ENCODE peak calls at places on chromosomes 3 and 15, in seven cellular contexts. Z, A, K, F, S, X and N are unnamed samples.

GRCh38 chr3:30518872-30519271 is 87.5 kb upstream of the TGFBR2 start:
- DNase-seq in Z (no peak), A (no peak), S (no peak), X (no peak), K (no peak), F (no peak), N (no peak)

GRCh38 chr15:75208501-75209288 is 7.0 kb downstream of the C15orf39 start:
- DNase-seq in Z (no peak), K (no peak), X (no peak), S (no peak), F (no peak), A (no peak), N (no peak)

GRCh38 chr15:85542895-85543331 is 162.5 kb downstream of the AKAP13 start:
- DNase-seq in X (no peak), Z (no peak), A (no peak), K (no peak), S (no peak), F (no peak), N (peak)

GRCh38 chr15:51828621-51829359 is 663 bp upstream of the TMOD3 start:
- DNase-seq in K (no peak), Z (no peak), A (no peak), F (no peak), S (no peak), X (peak), N (no peak)

GRCh38 chr15:38593523-38593922 is 28.9 kb upstream of the RASGRP1 start:
- DNase-seq in X (peak), F (no peak), K (no peak), S (no peak), A (no peak), Z (no peak), N (no peak)

GRCh38 chr15:69762373-69763148 is 309.9 kb downstream of the RPLP1 start:
- DNase-seq in F (no peak), K (no peak), S (no peak), X (no peak), Z (peak), A (no peak), N (no peak)

GRCh38 chr15:33154366-33155166 is 39.9 kb downstream of the FMN1 start:
- DNase-seq in S (no peak), F (no peak), Z (no peak), A (peak), K (no peak), X (no peak), N (no peak)

GRCh38 chr15:66619152-66619903 is 53.5 kb upstream of the LCTL start:
- DNase-seq in S (peak), F (peak), Z (peak), A (peak), X (peak), K (peak), N (peak)

GRCh38 chr15:95663156-95663831 is 667.2 kb upstream of the NR2F2 start:
- DNase-seq in F (no peak), X (no peak), S (no peak), A (no peak), Z (no peak), K (no peak), N (no peak)

GRCh38 chr3:72157782-72158638 is 373.1 kb upstream of the PROK2 start:
- DNase-seq in F (peak), S (no peak), A (no peak), K (no peak), Z (no peak), X (no peak), N (no peak)

GRCh38 chr15:73889725-73890124 is 16.4 kb downstream of the TBC1D21 start:
- DNase-seq in K (no peak), A (no peak), Z (no peak), S (no peak), X (no peak), F (no peak), N (no peak)

GRCh38 chr3:33980252-33980651 is 181.8 kb downstream of the PDCD6IP start:
- DNase-seq in K (no peak), Z (no peak), S (no peak), X (peak), F (no peak), A (no peak), N (no peak)

GRCh38 chr15:92449476-92449875 is 55.8 kb downstream of the ST8SIA2 start:
- DNase-seq in K (no peak), S (no peak), X (no peak), Z (no peak), F (no peak), A (no peak), N (no peak)

GRCh38 chr15:40306908-40307307 is 827 bp downstream of the PLCB2 start:
- DNase-seq in Z (no peak), F (no peak), A (no peak), K (no peak), S (no peak), X (no peak), N (peak)

GRCh38 chr3:140529096-140529495 is 148.8 kb upstream of the TRIM42 start:
- DNase-seq in Z (no peak), X (peak), S (no peak), F (no peak), A (no peak), K (no peak), N (no peak)

GRCh38 chr3:61605589-61606175 is 44.3 kb downstream of the PTPRG start:
- DNase-seq in K (no peak), A (no peak), Z (no peak), S (no peak), F (no peak), X (no peak), N (no peak)

GRCh38 chr3:193812078-193812725 is 219.2 kb downstream of the OPA1 start:
- DNase-seq in K (no peak), A (no peak), S (no peak), F (no peak), Z (peak), X (no peak), N (no peak)

GRCh38 chr15:57861039-57861638 is 154.6 kb downstream of the POLR2M start:
- DNase-seq in K (peak), A (no peak), F (peak), S (peak), Z (no peak), X (peak), N (peak)

GRCh38 chr3:146313411-146314111 is 62.7 kb upstream of the PLSCR4 start:
- DNase-seq in F (no peak), S (no peak), A (no peak), Z (no peak), K (no peak), X (peak), N (no peak)

GRCh38 chr3:195863121-195864061 is 45.0 kb downstream of the TNK2 start:
- DNase-seq in Z (peak), K (peak), X (peak), F (peak), S (peak), A (peak), N (peak)

GRCh38 chr3:45527727-45528126 is 66.8 kb upstream of the LIMD1 start:
- DNase-seq in S (no peak), K (no peak), A (no peak), Z (no peak), X (no peak), F (no peak), N (no peak)

GRCh38 chr3:36923523-36923943 is 21.3 kb downstream of the TRANK1 start:
- DNase-seq in Z (peak), F (no peak), X (peak), K (no peak), A (no peak), S (no peak), N (no peak)

GRCh38 chr3:94150113-94150512 is 87.3 kb downstream of the NSUN3 start:
- DNase-seq in Z (no peak), X (no peak), A (no peak), S (no peak), F (no peak), K (no peak), N (no peak)

GRCh38 chr3:152349397-152349796 is 80.7 kb downstream of the MBNL1 start:
- DNase-seq in F (no peak), Z (no peak), A (no peak), S (no peak), X (no peak), K (no peak), N (no peak)

GRCh38 chr15:96407482-96407881 is 77.0 kb downstream of the NR2F2 start:
- DNase-seq in F (no peak), K (no peak), X (no peak), Z (no peak), A (no peak), S (no peak), N (no peak)

GRCh38 chr3:107803170-107803569 is 280.4 kb downstream of the BBX start:
- DNase-seq in X (no peak), S (no peak), Z (no peak), A (no peak), K (no peak), F (no peak), N (no peak)

GRCh38 chr3:195889843-195890407 is 18.4 kb downstream of the TNK2 start:
- DNase-seq in F (no peak), A (peak), Z (no peak), X (no peak), S (no peak), K (no peak), N (no peak)

GRCh38 chr3:188152660-188153497 is 1.1 kb upstream of the LPP start:
- DNase-seq in S (peak), Z (peak), X (peak), A (peak), F (peak), K (peak), N (peak)

GRCh38 chr15:64379216-64379960 is 1.9 kb downstream of the PCLAF start:
- DNase-seq in A (no peak), F (no peak), S (no peak), X (no peak), K (no peak), Z (no peak), N (no peak)

GRCh38 chr3:64158334-64158733 is 66.9 kb downstream of the PRICKLE2 start:
- DNase-seq in S (no peak), K (no peak), A (no peak), X (no peak), F (no peak), Z (no peak), N (no peak)

GRCh38 chr3:9686703-9687102 is 16.9 kb upstream of the CPNE9 start:
- DNase-seq in X (no peak), K (no peak), S (no peak), Z (no peak), F (no peak), A (no peak), N (no peak)

GRCh38 chr15:38647683-38648082 is 83.1 kb upstream of the RASGRP1 start:
- DNase-seq in X (peak), A (no peak), K (no peak), Z (no peak), S (no peak), F (no peak), N (no peak)

GRCh38 chr3:184808021-184808420 is 3.9 kb upstream of the VPS8 start:
- DNase-seq in Z (peak), S (peak), X (peak), A (no peak), F (peak), K (no peak), N (peak)
- TF ChIP-seq CTCF in Z (peak), S (peak), X (no peak), A (no peak), F (peak), K (peak), N (peak)

DNA sequence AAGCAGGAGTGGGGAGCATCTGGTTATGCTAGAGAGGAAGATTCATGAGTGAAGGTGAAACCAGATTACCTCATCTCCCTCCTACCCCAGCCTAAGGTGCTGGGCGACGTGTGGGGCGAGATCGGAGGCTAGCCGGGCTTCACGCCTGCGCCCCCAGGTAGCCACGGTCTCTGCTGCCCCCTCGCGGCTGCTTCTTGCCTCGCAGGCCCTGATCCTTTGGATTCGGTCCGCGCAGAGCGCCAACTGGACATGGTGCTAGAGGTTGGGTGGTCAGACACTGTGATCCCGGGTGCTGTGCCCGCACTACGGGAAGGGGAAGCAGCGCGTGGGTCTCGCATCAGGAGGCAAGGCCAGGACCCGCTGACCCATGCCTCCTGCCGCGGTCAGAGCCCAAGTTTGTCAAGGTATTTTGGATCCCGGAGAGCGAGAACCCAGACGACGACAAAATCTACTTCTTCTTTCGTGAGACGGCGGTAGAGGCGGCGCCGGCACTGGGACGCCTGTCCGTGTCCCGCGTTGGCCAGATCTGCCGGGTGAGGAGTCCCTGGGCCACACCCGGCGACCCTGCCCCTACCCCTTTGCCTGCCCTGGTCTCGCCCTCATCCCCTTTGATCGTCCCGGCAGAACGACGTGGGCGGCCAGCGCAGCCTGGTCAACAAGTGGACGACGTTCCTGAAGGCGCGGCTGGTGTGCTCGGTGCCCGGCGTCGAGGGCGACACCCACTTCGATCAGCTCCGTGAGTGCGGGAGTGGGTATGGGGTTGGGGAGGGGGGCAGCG is 4.2 kb downstream of the SEMA3B start:
- DNase-seq in X (peak), Z (peak), A (peak), S (peak), F (peak), K (peak), N (peak)
- TF ChIP-seq CTCF in X (peak), Z (peak), A (peak), S (peak), F (peak), K (peak), N (peak)

DNA sequence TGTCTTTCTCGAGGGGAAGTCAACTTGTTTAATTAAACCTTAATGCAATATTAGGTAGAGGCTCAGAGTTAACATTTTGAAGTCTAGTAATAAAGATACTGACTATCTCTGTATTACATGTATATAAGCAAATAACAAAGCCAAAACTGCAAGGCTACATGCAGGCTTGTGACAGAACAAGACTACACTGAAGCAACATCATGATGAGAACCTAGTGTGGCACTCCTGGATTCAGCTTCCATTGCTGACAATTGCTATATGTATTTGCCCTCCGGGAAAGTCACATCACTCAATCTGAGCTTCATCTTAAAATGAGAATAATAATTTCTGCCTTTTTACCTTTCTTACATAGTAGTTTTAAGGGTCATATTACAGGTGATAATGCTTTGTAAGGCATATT is 15.6 kb upstream of the IL1RAP start:
- DNase-seq in F (no peak), K (no peak), X (no peak), A (no peak), S (no peak), Z (no peak), N (no peak)
- TF ChIP-seq CTCF in F (no peak), K (no peak), X (no peak), A (no peak), S (no peak), Z (no peak), N (no peak)

GRCh38 chr3:159487304-159487703 is 501.3 kb upstream of the IL12A start:
- DNase-seq in Z (no peak), F (no peak), X (no peak), S (no peak), A (no peak), K (no peak), N (no peak)

GRCh38 chr3:159482241-159483031 is 506.2 kb upstream of the IL12A start:
- DNase-seq in X (no peak), K (no peak), S (no peak), F (no peak), Z (no peak), A (no peak), N (no peak)

GRCh38 chr3:159488657-159489056 is 500.0 kb upstream of the IL12A start:
- DNase-seq in A (no peak), K (no peak), X (no peak), S (no peak), F (no peak), Z (no peak), N (no peak)

GRCh38 chr3:159486580-159486979 is 502.1 kb upstream of the IL12A start:
- DNase-seq in K (no peak), F (no peak), S (no peak), A (no peak), Z (peak), X (peak), N (no peak)
- TF ChIP-seq CTCF in K (no peak), F (peak), S (peak), A (no peak), Z (peak), X (no peak), N (no peak)

GRCh38 chr3:180680097-180680430 is 775 bp upstream of the CCDC39 start:
- DNase-seq in F (no peak), S (peak), Z (peak), K (no peak), A (no peak), X (peak), N (peak)
- TF ChIP-seq CTCF in F (peak), S (peak), Z (peak), K (peak), A (no peak), X (peak), N (peak)

GRCh38 chr3:141642215-141642614 is 95.9 kb upstream of the RNF7 start:
- DNase-seq in K (no peak), A (no peak), F (no peak), Z (no peak), S (no peak), X (no peak), N (no peak)

GRCh38 chr3:141643816-141644215 is 94.3 kb upstream of the RNF7 start:
- DNase-seq in X (no peak), S (no peak), Z (no peak), K (no peak), A (no peak), F (no peak), N (no peak)

GRCh38 chr3:141646760-141647561 is 91.1 kb upstream of the RNF7 start:
- DNase-seq in Z (peak), A (no peak), S (peak), K (no peak), X (peak), F (peak), N (no peak)

GRCh38 chr3:141644931-141645330 is 93.2 kb upstream of the RNF7 start:
- DNase-seq in F (peak), K (peak), X (peak), S (peak), A (peak), Z (peak), N (peak)

GRCh38 chr3:141643391-141643790 is 94.7 kb upstream of the RNF7 start:
- DNase-seq in Z (no peak), A (no peak), S (no peak), X (no peak), K (no peak), F (no peak), N (no peak)
- TF ChIP-seq CTCF in Z (no peak), A (no peak), S (no peak), X (no peak), K (no peak), F (no peak), N (no peak)

GRCh38 chr3:4107430-4107829 is 195.7 kb upstream of the SETMAR start:
- DNase-seq in Z (no peak), X (no peak), A (no peak), F (no peak), K (no peak), S (no peak), N (no peak)
- TF ChIP-seq CTCF in Z (peak), X (peak), A (no peak), F (peak), K (no peak), S (peak), N (no peak)